ENCODE peak calls at places on chromosome 12, in nine cellular contexts. One of them, this sample, is unnamed.

GRCh38 chr12:113094738-113095137 is 38.2 kb downstream of the DTX1 start:
- DNase-seq in choroid plexus epithelial cell: no peak
- DNase-seq in RWPE1: no peak
- DNase-seq in Peyer's patch: no peak
- DNase-seq in mesothelial cell of epicardium: no peak
- DNase-seq in activated gamma-delta T cell treated with Interleukin-2 at 50 U/mL for 16 hours: no peak
- DNase-seq in activated naive CD8-positive, alpha-beta T cell treated with anti-CD3 and anti-CD28 coated beads, Interleukin-2, amount 50 U/mL, for 24 hours: no peak
- DNase-seq in DMS153: no peak
- DNase-seq in activated CD4-positive, alpha-beta T cell treated with anti-CD3 and anti-CD28 coated beads, Interleukin-2, amount 50 U/mL, for 1 hour: no peak
- DNase-seq in this sample: no peak

GRCh38 chr12:78149459-78149858 is 318.8 kb downstream of the NAV3 start:
- DNase-seq in choroid plexus epithelial cell: peak; percentile 42
- DNase-seq in RWPE1: no peak
- DNase-seq in Peyer's patch: no peak
- DNase-seq in mesothelial cell of epicardium: no peak
- DNase-seq in activated gamma-delta T cell treated with Interleukin-2 at 50 U/mL for 16 hours: no peak
- DNase-seq in activated naive CD8-positive, alpha-beta T cell treated with anti-CD3 and anti-CD28 coated beads, Interleukin-2, amount 50 U/mL, for 24 hours: no peak
- DNase-seq in DMS153: no peak
- DNase-seq in activated CD4-positive, alpha-beta T cell treated with anti-CD3 and anti-CD28 coated beads, Interleukin-2, amount 50 U/mL, for 1 hour: no peak
- DNase-seq in this sample: no peak

GRCh38 chr12:1216560-1216959 is 225.5 kb downstream of the ERC1 start:
- DNase-seq in choroid plexus epithelial cell: no peak
- DNase-seq in RWPE1: no peak
- DNase-seq in Peyer's patch: no peak
- DNase-seq in mesothelial cell of epicardium: no peak
- DNase-seq in activated gamma-delta T cell treated with Interleukin-2 at 50 U/mL for 16 hours: no peak
- DNase-seq in activated naive CD8-positive, alpha-beta T cell treated with anti-CD3 and anti-CD28 coated beads, Interleukin-2, amount 50 U/mL, for 24 hours: no peak
- DNase-seq in DMS153: no peak
- DNase-seq in activated CD4-positive, alpha-beta T cell treated with anti-CD3 and anti-CD28 coated beads, Interleukin-2, amount 50 U/mL, for 1 hour: no peak
- DNase-seq in this sample: no peak

GRCh38 chr12:2406903-2407302 is 354.1 kb downstream of the CACNA1C start:
- DNase-seq in choroid plexus epithelial cell: no peak
- DNase-seq in RWPE1: no peak
- DNase-seq in Peyer's patch: peak; percentile 22
- DNase-seq in mesothelial cell of epicardium: no peak
- DNase-seq in activated gamma-delta T cell treated with Interleukin-2 at 50 U/mL for 16 hours: no peak
- DNase-seq in activated naive CD8-positive, alpha-beta T cell treated with anti-CD3 and anti-CD28 coated beads, Interleukin-2, amount 50 U/mL, for 24 hours: no peak
- DNase-seq in DMS153: no peak
- DNase-seq in activated CD4-positive, alpha-beta T cell treated with anti-CD3 and anti-CD28 coated beads, Interleukin-2, amount 50 U/mL, for 1 hour: no peak
- DNase-seq in this sample: no peak

GRCh38 chr12:91811481-91812287 is 334.0 kb downstream of the BTG1 start:
- DNase-seq in choroid plexus epithelial cell: peak; percentile 79
- DNase-seq in RWPE1: peak; percentile 26
- DNase-seq in Peyer's patch: peak; percentile 93
- DNase-seq in mesothelial cell of epicardium: peak; percentile 73
- DNase-seq in activated gamma-delta T cell treated with Interleukin-2 at 50 U/mL for 16 hours: peak; percentile 79
- DNase-seq in activated naive CD8-positive, alpha-beta T cell treated with anti-CD3 and anti-CD28 coated beads, Interleukin-2, amount 50 U/mL, for 24 hours: peak; percentile 82
- DNase-seq in DMS153: no peak
- DNase-seq in activated CD4-positive, alpha-beta T cell treated with anti-CD3 and anti-CD28 coated beads, Interleukin-2, amount 50 U/mL, for 1 hour: peak; percentile 83
- DNase-seq in this sample: peak; percentile 73

GRCh38 chr12:104190151-104190550 is 25.4 kb upstream of the TXNRD1 start:
- DNase-seq in choroid plexus epithelial cell: peak; percentile 44
- DNase-seq in RWPE1: no peak
- DNase-seq in Peyer's patch: no peak
- DNase-seq in mesothelial cell of epicardium: no peak
- DNase-seq in activated gamma-delta T cell treated with Interleukin-2 at 50 U/mL for 16 hours: no peak
- DNase-seq in activated naive CD8-positive, alpha-beta T cell treated with anti-CD3 and anti-CD28 coated beads, Interleukin-2, amount 50 U/mL, for 24 hours: no peak
- DNase-seq in DMS153: no peak
- DNase-seq in activated CD4-positive, alpha-beta T cell treated with anti-CD3 and anti-CD28 coated beads, Interleukin-2, amount 50 U/mL, for 1 hour: no peak
- DNase-seq in this sample: no peak

GRCh38 chr12:64840949-64841717 is 16.7 kb downstream of the TBC1D30 start:
- DNase-seq in choroid plexus epithelial cell: no peak
- DNase-seq in RWPE1: no peak
- DNase-seq in Peyer's patch: peak; percentile 81
- DNase-seq in mesothelial cell of epicardium: no peak
- DNase-seq in activated gamma-delta T cell treated with Interleukin-2 at 50 U/mL for 16 hours: no peak
- DNase-seq in activated naive CD8-positive, alpha-beta T cell treated with anti-CD3 and anti-CD28 coated beads, Interleukin-2, amount 50 U/mL, for 24 hours: no peak
- DNase-seq in DMS153: no peak
- DNase-seq in activated CD4-positive, alpha-beta T cell treated with anti-CD3 and anti-CD28 coated beads, Interleukin-2, amount 50 U/mL, for 1 hour: no peak
- DNase-seq in this sample: no peak

GRCh38 chr12:57629897-57630471 is 3.0 kb downstream of the B4GALNT1 start:
- DNase-seq in choroid plexus epithelial cell: no peak
- DNase-seq in RWPE1: no peak
- DNase-seq in Peyer's patch: no peak
- DNase-seq in mesothelial cell of epicardium: no peak
- DNase-seq in activated gamma-delta T cell treated with Interleukin-2 at 50 U/mL for 16 hours: no peak
- DNase-seq in activated naive CD8-positive, alpha-beta T cell treated with anti-CD3 and anti-CD28 coated beads, Interleukin-2, amount 50 U/mL, for 24 hours: no peak
- DNase-seq in DMS153: no peak
- DNase-seq in activated CD4-positive, alpha-beta T cell treated with anti-CD3 and anti-CD28 coated beads, Interleukin-2, amount 50 U/mL, for 1 hour: no peak
- DNase-seq in this sample: peak; percentile 4

GRCh38 chr12:49538740-49539403 is at the start of gene KCNH3:
- DNase-seq in choroid plexus epithelial cell: peak; percentile 64
- DNase-seq in RWPE1: peak; percentile 79
- DNase-seq in Peyer's patch: peak; percentile 94
- DNase-seq in mesothelial cell of epicardium: peak; percentile 70
- DNase-seq in activated gamma-delta T cell treated with Interleukin-2 at 50 U/mL for 16 hours: peak; percentile 91
- DNase-seq in activated naive CD8-positive, alpha-beta T cell treated with anti-CD3 and anti-CD28 coated beads, Interleukin-2, amount 50 U/mL, for 24 hours: peak; percentile 83
- DNase-seq in DMS153: peak; percentile 39
- DNase-seq in activated CD4-positive, alpha-beta T cell treated with anti-CD3 and anti-CD28 coated beads, Interleukin-2, amount 50 U/mL, for 1 hour: peak; percentile 89
- DNase-seq in this sample: peak; percentile 60

GRCh38 chr12:109728921-109729836 is 15.6 kb downstream of the FAM222A start:
- DNase-seq in choroid plexus epithelial cell: no peak
- DNase-seq in RWPE1: no peak
- DNase-seq in Peyer's patch: no peak
- DNase-seq in mesothelial cell of epicardium: no peak
- DNase-seq in activated gamma-delta T cell treated with Interleukin-2 at 50 U/mL for 16 hours: no peak
- DNase-seq in activated naive CD8-positive, alpha-beta T cell treated with anti-CD3 and anti-CD28 coated beads, Interleukin-2, amount 50 U/mL, for 24 hours: no peak
- DNase-seq in DMS153: no peak
- DNase-seq in activated CD4-positive, alpha-beta T cell treated with anti-CD3 and anti-CD28 coated beads, Interleukin-2, amount 50 U/mL, for 1 hour: no peak
- DNase-seq in this sample: no peak

This sample was measured in endothelial cell.